ENCODE peak calls at places on chromosomes 12 and 14, in four cellular contexts. One of them, this sample, is unnamed.

GRCh38 chr12:61487728-61488127 is 772.5 kb upstream of the USP15 start:
- DNase-seq in H7: no peak
- DNase-seq in cardiac fibroblast: no peak
- DNase-seq in SK-N-DZ: peak; percentile 11
- DNase-seq in this sample: no peak

GRCh38 chr14:59252772-59253500 is 64.5 kb downstream of the DAAM1 start:
- DNase-seq in H7: no peak
- DNase-seq in SK-N-DZ: no peak
- DNase-seq in cardiac fibroblast: peak; percentile 82
- DNase-seq in this sample: no peak

GRCh38 chr14:70755655-70756054 is 53.7 kb downstream of the MAP3K9 start:
- DNase-seq in cardiac fibroblast: no peak
- DNase-seq in H7: no peak
- DNase-seq in SK-N-DZ: no peak
- DNase-seq in this sample: no peak

GRCh38 chr14:35390577-35391387 is 13.8 kb downstream of the NFKBIA start:
- DNase-seq in SK-N-DZ: no peak
- DNase-seq in H7: no peak
- DNase-seq in cardiac fibroblast: no peak
- DNase-seq in this sample: peak; percentile 36

GRCh38 chr12:103571286-103571685 is 15.8 kb upstream of the STAB2 start:
- DNase-seq in SK-N-DZ: peak; percentile 70
- DNase-seq in H7: peak; percentile 56
- DNase-seq in cardiac fibroblast: peak; percentile 10
- DNase-seq in this sample: peak; percentile 45

GRCh38 chr14:73759183-73759713 is 45.1 kb upstream of the PNMA1 start:
- DNase-seq in H7: peak; percentile 80
- DNase-seq in cardiac fibroblast: peak; percentile 81
- DNase-seq in SK-N-DZ: peak; percentile 42
- DNase-seq in this sample: peak; percentile 67

GRCh38 chr12:97404549-97404948 is 58.1 kb upstream of the RMST start:
- DNase-seq in SK-N-DZ: peak; percentile 45
- DNase-seq in H7: peak; percentile 67
- DNase-seq in cardiac fibroblast: peak; percentile 31
- DNase-seq in this sample: peak; percentile 16

GRCh38 chr14:36767603-36768281 is 106.1 kb downstream of the PAX9 start:
- DNase-seq in H7: peak; percentile 11
- DNase-seq in cardiac fibroblast: no peak
- DNase-seq in SK-N-DZ: no peak
- DNase-seq in this sample: no peak

GRCh38 chr12:80632835-80633234 is 74.6 kb upstream of the MYF6 start:
- DNase-seq in cardiac fibroblast: no peak
- DNase-seq in SK-N-DZ: no peak
- DNase-seq in H7: peak; percentile 41
- DNase-seq in this sample: peak; percentile 36

GRCh38 chr12:57604454-57605307 is at the start of gene DTX3:
- DNase-seq in SK-N-DZ: no peak
- DNase-seq in cardiac fibroblast: peak; percentile 39
- DNase-seq in H7: peak; percentile 83
- DNase-seq in this sample: peak; percentile 58

GRCh38 chr14:70489579-70490175 is 37.7 kb downstream of the ADAM21 start:
- DNase-seq in H7: no peak
- DNase-seq in SK-N-DZ: no peak
- DNase-seq in cardiac fibroblast: no peak
- DNase-seq in this sample: no peak

GRCh38 chr12:95266250-95266649 is 48.6 kb downstream of the VEZT start:
- DNase-seq in cardiac fibroblast: no peak
- DNase-seq in H7: no peak
- DNase-seq in SK-N-DZ: no peak
- DNase-seq in this sample: no peak

GRCh38 chr12:118103601-118104382 is at the start of gene VSIG10:
- DNase-seq in SK-N-DZ: peak; percentile 80
- DNase-seq in cardiac fibroblast: peak; percentile 68
- DNase-seq in H7: peak; percentile 94
- DNase-seq in this sample: peak; percentile 79

GRCh38 chr14:51460051-51460450 is 191.7 kb upstream of the FRMD6 start:
- DNase-seq in SK-N-DZ: no peak
- DNase-seq in H7: no peak
- DNase-seq in cardiac fibroblast: no peak
- DNase-seq in this sample: no peak

GRCh38 chr12:108332791-108333382 is 6.2 kb downstream of the CMKLR1 start:
- DNase-seq in H7: no peak
- DNase-seq in SK-N-DZ: no peak
- DNase-seq in cardiac fibroblast: no peak
- DNase-seq in this sample: no peak

GRCh38 chr12:28759334-28759733 is 389.7 kb upstream of the FAR2 start:
- DNase-seq in H7: peak; percentile 62
- DNase-seq in SK-N-DZ: no peak
- DNase-seq in cardiac fibroblast: no peak
- DNase-seq in this sample: no peak

GRCh38 chr14:34361504-34362011 is 100.5 kb downstream of the SPTSSA start:
- DNase-seq in cardiac fibroblast: peak; percentile 69
- DNase-seq in H7: no peak
- DNase-seq in SK-N-DZ: no peak
- DNase-seq in this sample: peak; percentile 17

GRCh38 chr12:2535583-2536187 is 259.1 kb upstream of the FKBP4 start:
- DNase-seq in cardiac fibroblast: no peak
- DNase-seq in SK-N-DZ: no peak
- DNase-seq in H7: no peak
- DNase-seq in this sample: no peak

GRCh38 chr12:79251356-79251755 is 386.8 kb downstream of the SYT1 start:
- DNase-seq in cardiac fibroblast: no peak
- DNase-seq in H7: no peak
- DNase-seq in SK-N-DZ: no peak
- DNase-seq in this sample: no peak

GRCh38 chr14:102187583-102188001 is 47.9 kb downstream of the WDR20 start:
- DNase-seq in cardiac fibroblast: no peak
- DNase-seq in SK-N-DZ: no peak
- DNase-seq in H7: no peak
- DNase-seq in this sample: peak; percentile 31

GRCh38 chr14:66643344-66643743 is 135.4 kb downstream of the GPHN start:
- DNase-seq in H7: no peak
- DNase-seq in cardiac fibroblast: no peak
- DNase-seq in SK-N-DZ: no peak
- DNase-seq in this sample: no peak

GRCh38 chr12:128131955-128132354 is 135.0 kb upstream of the TMEM132C start:
- DNase-seq in cardiac fibroblast: no peak
- DNase-seq in H7: no peak
- DNase-seq in SK-N-DZ: no peak
- DNase-seq in this sample: no peak

GRCh38 chr14:73620268-73620667 is 8.0 kb downstream of the ACOT6 start:
- DNase-seq in H7: no peak
- DNase-seq in cardiac fibroblast: no peak
- DNase-seq in SK-N-DZ: no peak
- DNase-seq in this sample: no peak

GRCh38 chr12:124364543-124364942 is 69.7 kb downstream of the RFLNA start:
- DNase-seq in cardiac fibroblast: no peak
- DNase-seq in SK-N-DZ: no peak
- DNase-seq in H7: no peak
- DNase-seq in this sample: no peak

GRCh38 chr14:86790408-86791364 is 1202.3 kb downstream of the GALC start:
- DNase-seq in cardiac fibroblast: no peak
- DNase-seq in H7: no peak
- DNase-seq in SK-N-DZ: no peak
- DNase-seq in this sample: no peak

GRCh38 chr14:23725980-23726746 is 90.0 kb downstream of the DHRS2 start:
- DNase-seq in cardiac fibroblast: no peak
- DNase-seq in H7: no peak
- DNase-seq in SK-N-DZ: no peak
- DNase-seq in this sample: no peak

GRCh38 chr12:904010-904414 is 45.5 kb downstream of the RAD52 start:
- DNase-seq in H7: no peak
- DNase-seq in SK-N-DZ: peak; percentile 21
- DNase-seq in cardiac fibroblast: peak; percentile 5
- DNase-seq in this sample: no peak

GRCh38 chr12:132163041-132163910 is 19.0 kb downstream of the NOC4L start:
- DNase-seq in SK-N-DZ: no peak
- DNase-seq in cardiac fibroblast: no peak
- DNase-seq in H7: no peak
- DNase-seq in this sample: no peak

GRCh38 chr12:50397122-50397650 is 777 bp upstream of the FAM186A start:
- DNase-seq in H7: no peak
- DNase-seq in SK-N-DZ: no peak
- DNase-seq in cardiac fibroblast: peak; percentile 23
- DNase-seq in this sample: no peak

GRCh38 chr12:51579321-51579850 is 11.6 kb upstream of the SCN8A start:
- DNase-seq in cardiac fibroblast: no peak
- DNase-seq in SK-N-DZ: no peak
- DNase-seq in H7: no peak
- DNase-seq in this sample: no peak

GRCh38 chr12:14928946-14929345 is 9.4 kb downstream of the ERP27 start:
- DNase-seq in cardiac fibroblast: peak; percentile 57
- DNase-seq in H7: peak; percentile 16
- DNase-seq in SK-N-DZ: no peak
- DNase-seq in this sample: no peak